ENCODE peak calls at places on chromosomes 3 and 15, in five cellular contexts. G is activated CD8-positive, alpha-beta T cell treated with anti-CD3 and anti-CD28 coated beads for 36 hours; K is A549; D is lung; H is mucosa of descending colon. T is an unnamed sample.

GRCh38 chr3:134326760-134327593 is 47.3 kb downstream of the AMOTL2 start:
- DNase-seq in K (peak; percentile 94), G (no peak), D (peak; percentile 64), H (no peak), T (no peak)

GRCh38 chr3:126679831-126680677 is 24.0 kb upstream of the CHCHD6 start:
- DNase-seq in D (no peak), G (no peak), K (no peak), H (no peak), T (no peak)

GRCh38 chr15:94052711-94053110 is 178.7 kb upstream of the MCTP2 start:
- DNase-seq in H (no peak), K (no peak), G (no peak), D (no peak), T (no peak)

GRCh38 chr15:90957105-90957790 is 2.6 kb downstream of the RCCD1 start:
- DNase-seq in D (no peak), K (no peak), G (no peak), H (no peak), T (peak; percentile 41)

GRCh38 chr15:30859091-30859874 is 44.4 kb upstream of the FAN1 start:
- DNase-seq in G (peak; percentile 10), D (no peak), K (peak; percentile 42), H (no peak), T (peak; percentile 14)

GRCh38 chr15:57565326-57565725 is 26.4 kb upstream of the MYZAP start:
- DNase-seq in G (peak; percentile 59), H (peak; percentile 77), D (no peak), K (peak; percentile 37), T (no peak)

GRCh38 chr3:22089284-22089683 is 338.3 kb upstream of the ZNF385D start:
- DNase-seq in G (peak; percentile 1), K (peak; percentile 33), D (no peak), H (peak; percentile 16), T (peak; percentile 7)

GRCh38 chr15:101458908-101459578 is 30.5 kb downstream of the PCSK6 start:
- DNase-seq in D (no peak), G (no peak), H (no peak), K (no peak), T (peak; percentile 13)

GRCh38 chr3:190534986-190535385 is 21.1 kb downstream of the IL1RAP start:
- DNase-seq in G (no peak), K (no peak), D (no peak), H (no peak), T (no peak)

DNA sequence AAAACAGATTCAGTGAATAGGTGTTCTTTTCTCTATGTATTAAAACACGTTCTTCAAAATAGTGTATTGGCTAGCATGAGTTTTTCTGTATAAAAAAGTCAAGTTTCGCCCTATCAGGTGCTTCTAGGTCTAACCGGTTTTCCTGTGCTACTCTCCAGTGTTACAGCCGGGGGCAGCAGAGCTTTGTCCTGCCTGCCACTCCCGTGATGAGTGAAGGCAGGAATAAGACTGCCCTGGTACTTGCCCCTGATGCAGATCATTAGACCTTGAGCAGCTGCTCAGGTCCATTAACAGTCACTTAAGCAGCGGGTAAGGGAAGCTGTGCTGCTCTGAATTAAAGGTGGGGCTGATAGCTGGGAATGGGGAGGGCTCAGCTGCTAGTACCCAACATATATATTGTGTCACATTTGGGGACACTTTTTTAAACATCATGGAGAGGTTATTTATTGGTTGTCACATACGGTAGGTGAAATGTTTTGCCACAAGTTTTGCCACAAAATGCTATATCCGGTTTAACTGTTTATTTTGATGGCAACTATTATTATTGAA is 1.3 kb upstream of the UNC13C start:
- DNase-seq in G (no peak), D (no peak), K (peak; percentile 42), H (peak; percentile 19), T (peak; percentile 39)
- TF ChIP-seq CTCF in G (no peak), D (no peak), K (peak; percentile 25), H (no peak), T (no peak)

GRCh38 chr15:74631408-74631807 is 15.8 kb downstream of the CLK3 start:
- DNase-seq in K (no peak), H (no peak), G (no peak), D (no peak), T (no peak)

GRCh38 chr15:74628949-74629348 is 13.3 kb downstream of the CLK3 start:
- DNase-seq in G (no peak), K (no peak), H (peak; percentile 14), D (no peak), T (no peak)

GRCh38 chr15:74631935-74632560 is 16.4 kb downstream of the CLK3 start:
- DNase-seq in G (peak; percentile 83), D (peak; percentile 48), H (peak; percentile 72), K (peak; percentile 40), T (peak; percentile 80)

GRCh38 chr15:74631087-74631385 is 15.4 kb downstream of the CLK3 start:
- DNase-seq in G (no peak), K (no peak), H (peak; percentile 11), D (no peak), T (no peak)

DNA sequence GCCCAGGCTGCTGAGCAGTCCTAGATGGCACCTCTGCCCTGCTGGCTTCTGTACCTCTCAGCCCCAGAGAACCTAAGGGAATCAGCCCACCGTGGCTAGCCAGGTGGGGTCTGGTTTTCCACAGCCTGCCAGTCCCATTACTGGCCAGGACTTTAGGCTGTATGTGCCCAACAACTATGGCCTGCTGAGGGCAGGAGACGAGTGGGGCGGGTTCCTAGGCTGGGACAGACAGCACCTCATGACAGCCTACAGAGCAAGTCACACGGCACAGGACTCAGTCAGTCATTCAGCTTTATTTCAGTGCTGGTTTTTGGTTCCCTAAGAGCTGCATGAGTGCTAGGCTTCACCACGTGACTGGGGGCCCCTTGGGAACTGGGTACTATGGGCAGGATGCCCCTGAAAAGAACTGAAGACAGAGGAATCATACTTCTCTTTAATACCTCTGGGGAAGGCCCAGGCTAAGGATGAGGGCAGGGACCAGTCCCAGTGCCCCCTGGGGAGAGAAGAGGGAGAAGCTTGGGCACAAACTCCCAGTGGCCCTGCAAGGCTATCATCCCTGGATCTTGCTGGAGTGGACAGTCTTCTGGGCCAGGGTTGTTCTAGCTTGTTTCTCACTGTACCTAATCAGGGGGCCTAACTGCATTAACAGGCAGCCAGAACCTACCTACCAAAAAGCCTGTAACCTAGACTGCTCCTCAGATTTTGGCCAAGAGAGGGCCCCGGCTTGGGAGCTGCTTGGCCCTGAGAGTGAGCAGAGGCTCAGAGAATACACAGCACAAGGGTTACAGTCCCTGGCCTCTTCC is 14.8 kb downstream of the CLK3 start:
- DNase-seq in D (no peak), H (peak; percentile 14), G (no peak), K (no peak), T (no peak)
- TF ChIP-seq CTCF in D (no peak), H (no peak), G (no peak), K (no peak), T (no peak)

GRCh38 chr3:61778095-61778494 is 216.7 kb downstream of the PTPRG start:
- DNase-seq in D (no peak), H (no peak), K (no peak), G (no peak), T (no peak)
- TF ChIP-seq CTCF in D (no peak), H (no peak), K (no peak), G (no peak), T (no peak)

GRCh38 chr3:42097166-42097946 is 6.2 kb downstream of the TRAK1 start:
- DNase-seq in D (no peak), G (peak; percentile 78), H (no peak), K (no peak), T (no peak)
- TF ChIP-seq CTCF in D (no peak), G (no peak), H (no peak), K (no peak), T (no peak)

GRCh38 chr15:49673861-49674260 is 53.0 kb downstream of the DTWD1 start:
- DNase-seq in D (no peak), H (no peak), G (no peak), K (no peak), T (no peak)

GRCh38 chr15:49678655-49679054 is 57.8 kb downstream of the DTWD1 start:
- DNase-seq in H (no peak), K (no peak), G (no peak), D (no peak), T (no peak)

GRCh38 chr15:49669288-49669687 is 48.4 kb downstream of the DTWD1 start:
- DNase-seq in G (no peak), D (no peak), K (no peak), H (no peak), T (no peak)

GRCh38 chr15:49674370-49674769 is 53.5 kb downstream of the DTWD1 start:
- DNase-seq in G (no peak), D (no peak), K (no peak), H (no peak), T (no peak)

GRCh38 chr15:49675051-49675450 is 54.2 kb downstream of the DTWD1 start:
- DNase-seq in K (peak; percentile 73), G (no peak), H (no peak), D (no peak), T (no peak)
- TF ChIP-seq CTCF in K (no peak), G (no peak), H (no peak), D (no peak), T (no peak)

GRCh38 chr3:62036726-62037125 is 336.6 kb downstream of the FEZF2 start:
- DNase-seq in H (no peak), K (no peak), G (no peak), D (no peak), T (no peak)

GRCh38 chr3:62027796-62028195 is 345.6 kb downstream of the FEZF2 start:
- DNase-seq in D (no peak), G (no peak), H (no peak), K (no peak), T (no peak)

GRCh38 chr3:62028236-62028635 is 345.1 kb downstream of the FEZF2 start:
- DNase-seq in G (no peak), D (no peak), H (no peak), K (no peak), T (no peak)

GRCh38 chr3:62035664-62036063 is 337.7 kb downstream of the FEZF2 start:
- DNase-seq in H (no peak), K (no peak), G (no peak), D (no peak), T (no peak)

GRCh38 chr3:62032738-62033137 is 340.6 kb downstream of the FEZF2 start:
- DNase-seq in G (no peak), K (no peak), D (no peak), H (no peak), T (no peak)
- TF ChIP-seq CTCF in G (no peak), K (no peak), D (no peak), H (no peak), T (no peak)

GRCh38 chr3:118468801-118469200 is 565.8 kb downstream of the IGSF11 start:
- DNase-seq in K (no peak), D (no peak), G (no peak), H (no peak), T (no peak)
- TF ChIP-seq CTCF in K (no peak), D (no peak), G (no peak), H (no peak), T (no peak)